ENCODE peak calls at places on chromosomes 1 and 21, in six cellular contexts. R, J, U, N, B and A are unnamed samples.

GRCh38 chr1:22105611-22106207 is 37.2 kb downstream of the WNT4 start:
- DNase-seq in R (no peak), J (peak; percentile 12), U (no peak), N (no peak), B (peak; percentile 56), A (no peak)

GRCh38 chr1:40648928-40649591 is 16.4 kb downstream of the RIMS3 start:
- DNase-seq in R (no peak), J (no peak), U (no peak), N (no peak), B (no peak), A (no peak)

GRCh38 chr1:184881941-184882648 is 92.2 kb downstream of the NIBAN1 start:
- DNase-seq in R (no peak), J (no peak), U (peak; percentile 18), N (no peak), B (peak; percentile 72), A (peak; percentile 58)

GRCh38 chr21:21001591-21002100 is 3.4 kb downstream of the NCAM2 start:
- DNase-seq in R (no peak), J (no peak), U (no peak), N (no peak), B (no peak), A (no peak)

GRCh38 chr1:32702599-32703478 is at the start of gene SYNC:
- DNase-seq in R (no peak), J (no peak), U (peak; percentile 46), N (no peak), B (peak; percentile 90), A (peak; percentile 34)

GRCh38 chr1:48831579-48831978 is 54.9 kb upstream of the BEND5 start:
- DNase-seq in R (no peak), J (no peak), U (no peak), N (no peak), B (no peak), A (no peak)

GRCh38 chr1:115258302-115258866 is 79.7 kb downstream of the NGF start:
- DNase-seq in R (no peak), J (no peak), U (no peak), N (no peak), B (peak; percentile 32), A (no peak)

GRCh38 chr1:220887868-220888664 is 8.8 kb downstream of the HLX start:
- DNase-seq in R (no peak), J (no peak), U (no peak), N (no peak), B (no peak), A (no peak)

GRCh38 chr1:212186427-212187207 is 98.6 kb upstream of the PPP2R5A start:
- DNase-seq in R (no peak), J (no peak), U (no peak), N (no peak), B (no peak), A (no peak)

GRCh38 chr1:93137604-93138292 is 42.5 kb downstream of the TMED5 start:
- DNase-seq in R (no peak), J (no peak), U (no peak), N (no peak), B (no peak), A (no peak)

GRCh38 chr1:202684716-202685115 is 25.5 kb downstream of the SYT2 start:
- DNase-seq in R (no peak), J (no peak), U (no peak), N (no peak), B (no peak), A (no peak)

GRCh38 chr1:69711159-69711930 is 143.6 kb downstream of the LRRC7 start:
- DNase-seq in R (no peak), J (no peak), U (no peak), N (no peak), B (no peak), A (no peak)

GRCh38 chr1:156126701-156127534 is 12.4 kb downstream of the LMNA start:
- DNase-seq in R (peak; percentile 66), J (peak; percentile 69), U (peak; percentile 71), N (peak; percentile 73), B (peak; percentile 67), A (peak; percentile 94)

GRCh38 chr1:72184099-72184695 is 98.1 kb downstream of the NEGR1 start:
- DNase-seq in R (no peak), J (no peak), U (no peak), N (no peak), B (peak; percentile 14), A (no peak)

GRCh38 chr1:206041640-206042039 is 11.3 kb upstream of the RHEX start:
- DNase-seq in R (no peak), J (no peak), U (no peak), N (no peak), B (no peak), A (no peak)

GRCh38 chr21:42262826-42263225 is 43.9 kb downstream of the ABCG1 start:
- DNase-seq in R (no peak), J (no peak), U (peak; percentile 98), N (no peak), B (no peak), A (no peak)

GRCh38 chr1:33975961-33976360 is 112.1 kb downstream of the HMGB4 start:
- DNase-seq in R (no peak), J (no peak), U (no peak), N (no peak), B (no peak), A (no peak)

GRCh38 chr1:7755448-7755847 is 15.6 kb upstream of the VAMP3 start:
- DNase-seq in R (no peak), J (no peak), U (no peak), N (no peak), B (no peak), A (no peak)

GRCh38 chr1:147577033-147577773 is 35.9 kb downstream of the BCL9 start:
- DNase-seq in R (no peak), J (no peak), U (no peak), N (no peak), B (no peak), A (no peak)

GRCh38 chr1:49841767-49842166 is 182.0 kb downstream of the AGBL4 start:
- DNase-seq in R (no peak), J (no peak), U (no peak), N (no peak), B (no peak), A (no peak)

GRCh38 chr1:209080170-209080781 is 503.2 kb upstream of the CAMK1G start:
- DNase-seq in R (no peak), J (no peak), U (no peak), N (no peak), B (peak; percentile 71), A (peak; percentile 18)

GRCh38 chr1:69315416-69315815 is 252.3 kb upstream of the LRRC7 start:
- DNase-seq in R (no peak), J (no peak), U (no peak), N (no peak), B (no peak), A (no peak)

GRCh38 chr1:109782514-109782913 is 18.8 kb upstream of the EPS8L3 start:
- DNase-seq in R (no peak), J (no peak), U (no peak), N (no peak), B (peak; percentile 66), A (peak; percentile 56)

GRCh38 chr1:72366473-72366872 is 84.1 kb upstream of the NEGR1 start:
- DNase-seq in R (no peak), J (no peak), U (no peak), N (no peak), B (peak; percentile 10), A (peak; percentile 33)

GRCh38 chr1:205248793-205249601 is 21.3 kb downstream of the TMCC2 start:
- DNase-seq in R (no peak), J (no peak), U (peak; percentile 87), N (no peak), B (no peak), A (no peak)

GRCh38 chr1:206998811-206999210 is 28.6 kb upstream of the FCAMR start:
- DNase-seq in R (no peak), J (no peak), U (no peak), N (no peak), B (no peak), A (no peak)

GRCh38 chr1:172821609-172822274 is 162.8 kb downstream of the FASLG start:
- DNase-seq in R (no peak), J (no peak), U (peak; percentile 28), N (no peak), B (peak; percentile 58), A (no peak)